ENCODE peak calls at places on chromosomes 13 and 19, in six cellular contexts. C, L, I, P, Y and O are unnamed samples.

GRCh38 chr19:44756089-44756562 is 7.6 kb downstream of the BCL3 start:
- DNase-seq in I (no peak), L (no peak), Y (no peak), P (no peak), C (no peak), O (no peak)

GRCh38 chr13:43664700-43665191 is 122.0 kb downstream of the ENOX1 start:
- DNase-seq in P (peak), Y (no peak), I (peak), C (peak), L (peak), O (no peak)

GRCh38 chr19:56840452-56841193 is at the start of the genes PEG3 and ZIM2:
- DNase-seq in C (peak), I (no peak), Y (peak), P (peak), L (no peak), O (no peak)

GRCh38 chr13:39129253-39129652 is 91.0 kb downstream of the NHLRC3 start:
- DNase-seq in C (no peak), P (no peak), L (no peak), Y (no peak), I (no peak), O (no peak)

GRCh38 chr13:107203146-107203847 is 635.4 kb upstream of the ARGLU1 start:
- DNase-seq in C (no peak), Y (no peak), I (no peak), L (peak), P (no peak), O (no peak)

GRCh38 chr19:6713773-6714692 is 6.4 kb downstream of the C3 start:
- DNase-seq in Y (no peak), P (peak), C (no peak), I (no peak), L (no peak), O (no peak)

GRCh38 chr13:66106246-66106645 is 1123.9 kb downstream of the PCDH9 start:
- DNase-seq in Y (no peak), P (no peak), C (no peak), I (no peak), L (no peak), O (no peak)

GRCh38 chr13:50410921-50411712 is 395.9 kb downstream of the KCNRG start:
- DNase-seq in L (peak), C (no peak), P (no peak), Y (no peak), I (no peak), O (no peak)

GRCh38 chr19:37867831-37868230 is 38.6 kb downstream of the WDR87 start:
- DNase-seq in C (no peak), L (no peak), Y (no peak), P (no peak), I (no peak), O (no peak)

GRCh38 chr13:77429320-77430142 is 102.6 kb upstream of the MYCBP2 start:
- DNase-seq in I (no peak), C (no peak), L (no peak), P (no peak), Y (no peak), O (no peak)

GRCh38 chr13:23921451-23921888 is 24.2 kb upstream of the C1QTNF9B start:
- DNase-seq in Y (no peak), C (no peak), L (peak), I (no peak), P (no peak), O (no peak)

GRCh38 chr13:37540228-37540627 is 58.3 kb downstream of the POSTN start:
- DNase-seq in I (no peak), C (no peak), Y (no peak), P (no peak), L (no peak), O (no peak)

GRCh38 chr19:44752816-44753618 is 4.5 kb downstream of the BCL3 start:
- DNase-seq in Y (peak), I (peak), C (peak), P (peak), L (peak), O (peak)

GRCh38 chr19:43760941-43761340 is 6.2 kb upstream of the SMG9 start:
- DNase-seq in L (no peak), C (no peak), I (no peak), P (no peak), Y (no peak), O (no peak)

GRCh38 chr19:55341191-55342043 is 1.7 kb downstream of the KMT5C start:
- DNase-seq in Y (peak), C (peak), L (peak), I (peak), P (peak), O (no peak)

GRCh38 chr19:32246032-32246431 is 99.4 kb upstream of the ZNF507 start:
- DNase-seq in L (no peak), P (no peak), I (no peak), Y (no peak), C (no peak), O (no peak)

GRCh38 chr19:43229315-43229714 is 23.9 kb upstream of the PSG4 start:
- DNase-seq in Y (no peak), I (no peak), L (no peak), P (no peak), C (no peak), O (no peak)

GRCh38 chr19:45243144-45243732 is 2.0 kb downstream of the EXOC3L2 start:
- DNase-seq in P (no peak), C (no peak), Y (no peak), L (no peak), I (no peak), O (no peak)

GRCh38 chr13:112899618-112900600 is 69.1 kb upstream of the MCF2L start:
- DNase-seq in Y (peak), L (no peak), P (no peak), C (peak), I (no peak), O (no peak)

GRCh38 chr13:100022798-100023197 is 41.2 kb downstream of the ZIC2 start:
- DNase-seq in P (no peak), L (no peak), C (no peak), I (no peak), Y (no peak), O (no peak)

GRCh38 chr13:59607780-59608233 is 555.9 kb downstream of the DIAPH3 start:
- DNase-seq in I (no peak), P (no peak), C (no peak), Y (no peak), L (no peak), O (no peak)

GRCh38 chr13:72586519-72586918 is 140.9 kb downstream of the MZT1 start:
- DNase-seq in L (no peak), Y (no peak), I (no peak), P (no peak), C (no peak), O (no peak)

GRCh38 chr13:112481458-112481857 is 105.3 kb downstream of the SPACA7 start:
- DNase-seq in L (no peak), Y (no peak), I (no peak), P (no peak), C (no peak), O (no peak)

GRCh38 chr13:104389722-104390121 is 1323.5 kb upstream of the SLC10A2 start:
- DNase-seq in P (no peak), C (no peak), I (no peak), Y (no peak), L (no peak), O (no peak)

GRCh38 chr19:19642506-19643157 is 825 bp downstream of the GMIP start:
- DNase-seq in L (peak), P (no peak), I (no peak), C (no peak), Y (no peak), O (no peak)

GRCh38 chr13:93726173-93727019 is 499.8 kb downstream of the GPC6 start:
- DNase-seq in C (no peak), I (no peak), L (no peak), P (no peak), Y (no peak), O (no peak)

GRCh38 chr19:18414504-18415176 is 4.6 kb upstream of the SSBP4 start:
- DNase-seq in P (peak), L (no peak), C (no peak), I (no peak), Y (no peak), O (no peak)

GRCh38 chr19:14410775-14411134 is 8.4 kb downstream of the DDX39A start:
- DNase-seq in Y (no peak), P (no peak), C (no peak), I (no peak), L (no peak), O (no peak)

GRCh38 chr19:14409157-14410053 is 9.7 kb downstream of the DDX39A start:
- DNase-seq in L (no peak), C (no peak), P (no peak), I (no peak), Y (no peak), O (no peak)

GRCh38 chr19:14408641-14409120 is 10.5 kb downstream of the DDX39A start:
- DNase-seq in I (no peak), P (no peak), L (no peak), C (no peak), Y (no peak), O (no peak)

GRCh38 chr19:14411161-14411560 is 8.0 kb downstream of the DDX39A start:
- DNase-seq in I (no peak), L (no peak), C (no peak), Y (no peak), P (no peak), O (no peak)

DNA sequence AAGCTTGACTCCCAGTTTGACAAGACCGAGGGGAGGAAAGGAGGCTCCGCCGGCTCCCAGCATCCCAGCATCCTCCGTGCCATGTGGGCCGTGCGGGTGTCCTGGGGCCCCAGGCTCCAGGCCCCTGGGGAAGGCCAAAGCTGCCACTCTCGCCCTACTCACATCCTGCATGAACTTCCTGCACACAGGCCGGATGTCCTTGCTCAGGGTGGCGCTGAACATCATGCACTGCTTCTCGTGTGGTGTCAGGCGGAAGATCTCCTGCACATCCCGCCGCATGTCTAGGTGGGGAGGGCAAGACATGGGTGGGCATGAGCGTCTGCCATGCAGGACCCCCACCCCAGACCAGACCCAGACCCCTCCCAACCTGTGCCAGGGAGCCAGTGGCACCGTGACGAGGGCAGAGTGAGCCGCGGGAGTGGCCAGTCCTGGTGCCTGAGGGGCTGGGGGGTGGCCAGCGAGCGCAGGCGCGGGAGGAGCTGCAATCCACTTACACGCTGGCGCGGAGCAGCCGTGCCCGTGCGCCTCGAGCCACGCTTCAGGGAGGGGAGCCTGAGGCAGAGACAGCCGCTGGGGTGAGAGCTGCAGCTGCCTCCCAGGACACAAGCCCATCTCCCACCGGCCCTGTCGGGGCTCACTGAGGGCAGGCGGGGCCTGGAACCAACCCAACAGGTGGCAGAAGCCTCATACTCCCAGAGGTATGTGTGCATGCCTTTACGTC is 8.9 kb downstream of the DDX39A start:
- DNase-seq in I (no peak), C (no peak), P (no peak), Y (no peak), L (no peak), O (no peak)
- TF ChIP-seq POLR2A in I (no peak), C (no peak), P (no peak), Y (no peak), L (no peak), O (no peak)

GRCh38 chr19:2255112-2255845 is 938 bp downstream of the JSRP1 start:
- DNase-seq in Y (no peak), L (no peak), P (no peak), C (no peak), I (no peak), O (no peak)
- H3K4me3 ChIP-seq in Y (no peak), L (no peak), P (no peak), C (no peak), I (no peak), O (no peak)

GRCh38 chr13:31540316-31540715 is 199.0 kb upstream of the RXFP2 start:
- DNase-seq in L (no peak), P (no peak), I (no peak), C (no peak), Y (no peak), O (no peak)

GRCh38 chr13:31543190-31543589 is 196.1 kb upstream of the RXFP2 start:
- DNase-seq in P (no peak), I (no peak), Y (no peak), L (no peak), C (no peak), O (no peak)

DNA sequence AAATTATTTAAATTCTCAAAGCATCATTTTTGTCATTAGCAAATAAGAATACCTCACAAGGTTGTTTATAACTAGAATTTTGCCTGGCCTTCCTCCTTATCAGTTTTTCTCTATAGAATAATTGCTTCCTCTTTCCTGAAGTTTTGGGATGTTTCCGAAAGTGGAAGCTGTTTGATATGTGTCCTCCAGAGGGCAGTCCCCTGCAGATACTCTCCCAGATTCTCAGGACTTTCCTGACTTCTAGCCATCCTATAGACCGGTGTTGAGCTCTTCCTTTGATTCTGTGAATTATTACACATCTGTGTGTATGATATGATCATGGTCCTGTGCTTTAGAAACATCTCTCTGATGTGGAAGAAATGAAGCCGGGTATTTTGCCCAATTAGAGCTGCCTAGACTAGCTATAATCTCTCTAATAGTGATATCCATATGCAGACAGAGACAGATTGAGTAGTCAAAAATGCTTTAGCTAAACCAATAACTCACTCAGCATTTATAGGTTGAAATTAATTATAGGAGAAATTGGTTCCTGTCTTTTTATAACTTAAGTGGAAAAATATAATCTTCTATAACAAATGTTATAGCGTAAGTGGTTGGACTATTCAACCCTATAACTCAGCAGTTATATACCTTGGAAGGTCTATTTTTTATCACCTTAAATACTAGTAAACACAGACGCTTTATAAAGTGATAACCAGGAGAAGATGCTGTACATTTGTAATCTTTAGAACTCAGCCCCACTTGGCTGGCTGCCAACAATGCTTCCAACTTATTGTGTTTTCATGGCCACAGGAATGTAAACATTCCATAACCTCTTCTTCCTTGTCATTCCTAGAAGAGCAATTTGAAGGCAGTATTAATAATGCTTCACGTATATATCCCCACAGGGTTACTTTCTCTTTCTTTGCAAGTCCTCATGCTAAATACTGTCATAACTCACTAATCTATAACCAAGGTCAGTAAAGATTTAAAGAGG is 201.0 kb upstream of the RXFP2 start:
- DNase-seq in I (peak), Y (no peak), L (peak), C (no peak), P (no peak), O (no peak)
- TF ChIP-seq CTCF in I (peak), Y (no peak), L (peak), C (no peak), P (peak), O (peak)

GRCh38 chr13:30671271-30671815 is 53.6 kb downstream of the USPL1 start:
- DNase-seq in P (no peak), Y (no peak), I (no peak), C (no peak), L (no peak), O (no peak)

GRCh38 chr13:30679483-30680330 is 55.6 kb upstream of the ALOX5AP start:
- DNase-seq in I (no peak), C (no peak), L (peak), P (no peak), Y (no peak), O (no peak)

GRCh38 chr13:30676672-30677071 is 58.7 kb upstream of the ALOX5AP start:
- DNase-seq in L (peak), C (no peak), I (no peak), P (no peak), Y (no peak), O (no peak)

GRCh38 chr13:30668305-30668704 is 50.6 kb downstream of the USPL1 start:
- DNase-seq in L (no peak), Y (no peak), P (no peak), I (no peak), C (no peak), O (no peak)

DNA sequence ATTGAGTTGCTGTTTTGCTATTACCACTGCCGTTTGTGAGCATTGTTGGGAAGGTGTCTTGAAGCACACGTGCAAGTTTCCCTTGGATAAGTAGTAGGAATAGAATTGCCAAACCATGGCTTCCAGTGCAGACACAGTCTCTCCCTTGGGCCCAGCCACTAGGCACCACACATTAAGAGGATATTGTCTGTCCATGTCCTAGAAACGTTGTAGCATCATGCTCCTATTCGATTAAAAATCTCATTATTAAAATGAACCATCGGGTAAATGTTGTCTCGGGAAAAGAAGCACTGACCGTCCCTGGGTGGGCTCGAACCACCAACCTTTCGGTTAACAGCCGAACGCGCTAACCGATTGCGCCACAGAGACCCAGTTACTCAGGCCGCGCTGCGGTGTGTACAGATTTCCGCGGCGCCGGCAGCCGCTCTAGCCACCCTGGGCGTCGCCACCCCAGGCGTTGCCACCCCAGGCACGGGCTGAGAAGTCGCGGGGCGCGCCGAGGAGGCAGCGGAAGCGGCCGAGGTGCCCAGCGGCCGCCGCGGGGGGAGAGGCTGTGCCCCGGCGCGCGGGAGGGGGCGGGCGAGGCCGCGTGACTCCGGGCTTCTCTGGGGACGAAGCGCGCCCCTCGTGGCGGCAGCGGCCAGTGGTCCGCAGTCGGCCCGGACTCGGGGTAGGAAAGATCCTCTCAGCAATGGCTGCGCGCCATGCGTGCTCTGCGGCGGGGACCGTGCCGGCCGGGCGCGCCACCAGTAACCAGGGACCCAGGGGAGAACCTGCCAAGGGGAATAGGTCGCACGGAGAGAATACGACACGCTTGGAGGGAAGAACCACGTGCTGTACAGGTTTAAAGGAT is 56.2 kb downstream of the USPL1 start:
- DNase-seq in L (peak), C (peak), I (peak), P (peak), Y (peak), O (peak)
- TF ChIP-seq POLR2A in L (no peak), C (no peak), I (no peak), P (peak), Y (no peak), O (peak)

DNA sequence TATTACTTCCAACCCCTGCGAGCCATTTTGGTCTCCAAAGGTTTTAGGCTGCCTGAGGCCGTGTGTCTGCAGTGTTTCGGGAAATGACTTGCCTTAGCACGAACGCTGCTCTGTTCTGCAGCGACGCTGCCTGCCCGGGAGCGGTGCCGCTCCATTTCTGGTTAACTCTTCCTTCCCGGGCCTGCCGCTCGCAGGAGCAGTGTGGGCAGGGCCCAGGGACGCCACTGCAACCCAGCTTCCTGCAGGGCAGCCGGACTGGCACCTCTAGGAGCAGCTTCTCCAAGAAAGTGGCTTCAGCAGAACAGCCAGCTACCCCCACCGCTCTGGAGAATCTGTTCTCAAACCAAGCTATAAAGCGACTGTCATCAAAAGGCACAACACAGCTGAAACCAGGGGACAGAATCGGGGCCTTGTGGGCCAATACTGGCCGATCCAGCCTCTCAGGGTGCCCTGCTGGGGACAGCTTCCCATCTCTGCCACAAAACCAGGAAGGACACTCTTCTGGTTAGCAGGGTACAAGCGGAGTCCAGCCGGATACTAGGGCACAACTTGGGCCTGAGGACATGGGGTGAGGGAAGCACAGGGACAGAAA is 72.2 kb downstream of the KCTD15 start:
- DNase-seq in Y (peak), L (peak), P (peak), I (peak), C (peak), O (no peak)
- H3K4me3 ChIP-seq in Y (no peak), L (no peak), P (peak), I (peak), C (peak), O (peak)

DNA sequence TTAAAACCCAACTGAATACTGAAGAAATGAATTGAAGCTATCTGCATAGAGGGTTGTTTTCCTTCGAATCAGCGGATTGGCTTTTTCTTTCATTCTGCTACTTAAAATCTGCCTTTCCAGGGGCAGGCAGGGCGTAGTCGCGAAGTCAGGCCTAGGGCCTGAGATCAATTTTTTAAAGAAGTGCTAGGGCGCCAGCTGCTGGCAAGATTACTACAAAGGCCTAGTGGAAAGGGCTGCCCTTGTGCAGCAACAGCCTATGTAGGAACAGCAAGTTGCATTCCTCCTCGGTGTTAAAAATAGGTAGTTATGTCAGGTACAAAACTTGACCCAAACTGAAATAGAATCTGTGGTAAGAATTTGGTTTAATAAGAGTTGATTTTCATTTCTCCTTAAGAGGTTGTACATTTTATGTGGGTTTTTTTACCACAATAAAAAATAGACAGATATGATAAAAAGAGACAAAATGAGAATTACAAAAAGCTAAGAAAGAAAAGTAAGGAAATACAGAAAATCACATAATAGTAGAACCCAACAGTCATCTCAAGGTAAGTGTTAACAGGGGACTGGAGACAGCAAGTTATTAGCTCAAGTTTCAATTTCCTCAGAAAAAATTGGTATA is 9.5 kb upstream of the URAD start:
- DNase-seq in Y (peak), P (peak), L (peak), I (peak), C (no peak), O (no peak)
- TF ChIP-seq CTCF in Y (no peak), P (peak), L (peak), I (peak), C (no peak), O (no peak)